ENCODE peak calls at places on chromosomes 3 and 15, in five cellular contexts. E is PC-9, W is cardiac fibroblast, L is HCT116, Z is Panc1. X is an unnamed sample.

GRCh38 chr3:107421170-107421792 is 44.0 kb downstream of the CCDC54 start:
- DNase-seq in W (peak; percentile 85), L (peak; percentile 67), E (peak; percentile 76), Z (peak; percentile 54), X (peak; percentile 12)

GRCh38 chr3:185862920-185863319 is 38.1 kb upstream of the IGF2BP2 start:
- DNase-seq in L (no peak), E (no peak), Z (no peak), W (no peak), X (no peak)

GRCh38 chr3:113258311-113258710 is 47.0 kb downstream of the BOC start:
- DNase-seq in L (no peak), Z (no peak), W (no peak), E (no peak), X (no peak)

GRCh38 chr3:159964166-159964973 is 24.3 kb upstream of the IL12A start:
- DNase-seq in E (peak; percentile 83), W (peak; percentile 75), Z (peak; percentile 59), L (no peak), X (no peak)

GRCh38 chr15:77037475-77038209 is 33.3 kb downstream of the TSPAN3 start:
- DNase-seq in L (no peak), Z (no peak), E (no peak), W (no peak), X (no peak)

GRCh38 chr15:41772720-41773331 is 1.5 kb upstream of the MAPKBP1 start:
- DNase-seq in E (peak; percentile 46), L (peak; percentile 49), W (peak; percentile 83), Z (no peak), X (peak; percentile 48)

GRCh38 chr15:40055576-40056293 is 16.8 kb upstream of the SRP14 start:
- DNase-seq in L (no peak), Z (no peak), W (no peak), E (peak; percentile 79), X (no peak)

GRCh38 chr3:128081846-128082245 is 29.6 kb downstream of the SEC61A1 start:
- DNase-seq in E (no peak), L (no peak), W (peak; percentile 81), Z (no peak), X (no peak)

GRCh38 chr3:34155108-34155507 is 356.7 kb downstream of the PDCD6IP start:
- DNase-seq in Z (no peak), L (no peak), E (no peak), W (no peak), X (no peak)

X was measured in SW 1271.